ENCODE peak calls at places on chromosome 13, in six cellular contexts. One of them, this sample, is unnamed.

GRCh38 chr13:98976941-98977340 is 923 bp downstream of the DOCK9 start:
- DNase-seq in AG10803: peak
- DNase-seq in non-pigmented ciliary epithelial cell: no peak
- DNase-seq in M059J: no peak
- DNase-seq in activated naive CD8-positive, alpha-beta T cell treated with anti-CD3 and anti-CD28 coated beads, Interleukin-2, amount 50 U/mL, for 24 hours: no peak
- DNase-seq in EH: peak
- DNase-seq in this sample: no peak

GRCh38 chr13:30313307-30313706 is 6.0 kb upstream of the KATNAL1 start:
- DNase-seq in non-pigmented ciliary epithelial cell: no peak
- DNase-seq in AG10803: no peak
- DNase-seq in activated naive CD8-positive, alpha-beta T cell treated with anti-CD3 and anti-CD28 coated beads, Interleukin-2, amount 50 U/mL, for 24 hours: no peak
- DNase-seq in M059J: no peak
- DNase-seq in EH: no peak
- DNase-seq in this sample: no peak

GRCh38 chr13:73325351-73326214 is 266.8 kb downstream of the KLF5 start:
- DNase-seq in non-pigmented ciliary epithelial cell: no peak
- DNase-seq in AG10803: no peak
- DNase-seq in activated naive CD8-positive, alpha-beta T cell treated with anti-CD3 and anti-CD28 coated beads, Interleukin-2, amount 50 U/mL, for 24 hours: no peak
- DNase-seq in EH: peak
- DNase-seq in M059J: no peak
- DNase-seq in this sample: no peak

GRCh38 chr13:61950828-61951227 is 535.2 kb upstream of the PCDH20 start:
- DNase-seq in non-pigmented ciliary epithelial cell: no peak
- DNase-seq in EH: no peak
- DNase-seq in activated naive CD8-positive, alpha-beta T cell treated with anti-CD3 and anti-CD28 coated beads, Interleukin-2, amount 50 U/mL, for 24 hours: no peak
- DNase-seq in AG10803: no peak
- DNase-seq in M059J: no peak
- DNase-seq in this sample: no peak

GRCh38 chr13:112448621-112449544 is 72.7 kb downstream of the SPACA7 start:
- DNase-seq in M059J: no peak
- DNase-seq in AG10803: no peak
- DNase-seq in EH: no peak
- DNase-seq in non-pigmented ciliary epithelial cell: no peak
- DNase-seq in activated naive CD8-positive, alpha-beta T cell treated with anti-CD3 and anti-CD28 coated beads, Interleukin-2, amount 50 U/mL, for 24 hours: no peak
- DNase-seq in this sample: no peak

GRCh38 chr13:111968611-111969010 is 98.3 kb upstream of the SOX1 start:
- DNase-seq in activated naive CD8-positive, alpha-beta T cell treated with anti-CD3 and anti-CD28 coated beads, Interleukin-2, amount 50 U/mL, for 24 hours: no peak
- DNase-seq in AG10803: no peak
- DNase-seq in EH: no peak
- DNase-seq in M059J: no peak
- DNase-seq in non-pigmented ciliary epithelial cell: no peak
- DNase-seq in this sample: no peak

GRCh38 chr13:113906566-113906965 is 42.7 kb upstream of the GAS6 start:
- DNase-seq in AG10803: no peak
- DNase-seq in activated naive CD8-positive, alpha-beta T cell treated with anti-CD3 and anti-CD28 coated beads, Interleukin-2, amount 50 U/mL, for 24 hours: no peak
- DNase-seq in M059J: peak
- DNase-seq in EH: no peak
- DNase-seq in non-pigmented ciliary epithelial cell: no peak
- DNase-seq in this sample: peak

GRCh38 chr13:26896986-26897668 is 136.5 kb upstream of the GPR12 start:
- DNase-seq in M059J: no peak
- DNase-seq in activated naive CD8-positive, alpha-beta T cell treated with anti-CD3 and anti-CD28 coated beads, Interleukin-2, amount 50 U/mL, for 24 hours: no peak
- DNase-seq in non-pigmented ciliary epithelial cell: no peak
- DNase-seq in EH: no peak
- DNase-seq in AG10803: no peak
- DNase-seq in this sample: no peak

GRCh38 chr13:44795176-44795575 is 194.1 kb downstream of the NUFIP1 start:
- DNase-seq in non-pigmented ciliary epithelial cell: no peak
- DNase-seq in M059J: no peak
- DNase-seq in AG10803: no peak
- DNase-seq in activated naive CD8-positive, alpha-beta T cell treated with anti-CD3 and anti-CD28 coated beads, Interleukin-2, amount 50 U/mL, for 24 hours: no peak
- DNase-seq in EH: no peak
- DNase-seq in this sample: no peak

GRCh38 chr13:67726979-67727378 is 496.8 kb upstream of the PCDH9 start:
- DNase-seq in non-pigmented ciliary epithelial cell: no peak
- DNase-seq in AG10803: no peak
- DNase-seq in M059J: no peak
- DNase-seq in activated naive CD8-positive, alpha-beta T cell treated with anti-CD3 and anti-CD28 coated beads, Interleukin-2, amount 50 U/mL, for 24 hours: no peak
- DNase-seq in EH: no peak
- DNase-seq in this sample: no peak

GRCh38 chr13:91248249-91248648 is 99.2 kb upstream of the MIR17HG start:
- DNase-seq in non-pigmented ciliary epithelial cell: no peak
- DNase-seq in AG10803: no peak
- DNase-seq in activated naive CD8-positive, alpha-beta T cell treated with anti-CD3 and anti-CD28 coated beads, Interleukin-2, amount 50 U/mL, for 24 hours: no peak
- DNase-seq in M059J: no peak
- DNase-seq in EH: no peak
- DNase-seq in this sample: no peak

GRCh38 chr13:98950705-98951104 is 27.2 kb downstream of the DOCK9 start:
- DNase-seq in EH: no peak
- DNase-seq in non-pigmented ciliary epithelial cell: no peak
- DNase-seq in activated naive CD8-positive, alpha-beta T cell treated with anti-CD3 and anti-CD28 coated beads, Interleukin-2, amount 50 U/mL, for 24 hours: no peak
- DNase-seq in AG10803: no peak
- DNase-seq in M059J: no peak
- DNase-seq in this sample: no peak

GRCh38 chr13:106173346-106173745 is 362.1 kb downstream of the EFNB2 start:
- DNase-seq in EH: no peak
- DNase-seq in AG10803: no peak
- DNase-seq in non-pigmented ciliary epithelial cell: no peak
- DNase-seq in activated naive CD8-positive, alpha-beta T cell treated with anti-CD3 and anti-CD28 coated beads, Interleukin-2, amount 50 U/mL, for 24 hours: no peak
- DNase-seq in M059J: peak
- DNase-seq in this sample: no peak

GRCh38 chr13:33213797-33214196 is 71.8 kb downstream of the STARD13 start:
- DNase-seq in non-pigmented ciliary epithelial cell: no peak
- DNase-seq in activated naive CD8-positive, alpha-beta T cell treated with anti-CD3 and anti-CD28 coated beads, Interleukin-2, amount 50 U/mL, for 24 hours: no peak
- DNase-seq in M059J: no peak
- DNase-seq in AG10803: no peak
- DNase-seq in EH: no peak
- DNase-seq in this sample: no peak

GRCh38 chr13:40688781-40689180 is 22.3 kb upstream of the FOXO1 start:
- DNase-seq in AG10803: no peak
- DNase-seq in activated naive CD8-positive, alpha-beta T cell treated with anti-CD3 and anti-CD28 coated beads, Interleukin-2, amount 50 U/mL, for 24 hours: no peak
- DNase-seq in M059J: no peak
- DNase-seq in non-pigmented ciliary epithelial cell: no peak
- DNase-seq in EH: no peak
- DNase-seq in this sample: no peak

GRCh38 chr13:44303681-44304432 is 69.8 kb upstream of the SERP2 start:
- DNase-seq in activated naive CD8-positive, alpha-beta T cell treated with anti-CD3 and anti-CD28 coated beads, Interleukin-2, amount 50 U/mL, for 24 hours: no peak
- DNase-seq in non-pigmented ciliary epithelial cell: no peak
- DNase-seq in AG10803: no peak
- DNase-seq in M059J: no peak
- DNase-seq in EH: no peak
- DNase-seq in this sample: no peak

GRCh38 chr13:99265162-99265822 is 7.1 kb upstream of the GPR18 start:
- DNase-seq in non-pigmented ciliary epithelial cell: no peak
- DNase-seq in activated naive CD8-positive, alpha-beta T cell treated with anti-CD3 and anti-CD28 coated beads, Interleukin-2, amount 50 U/mL, for 24 hours: no peak
- DNase-seq in EH: no peak
- DNase-seq in AG10803: no peak
- DNase-seq in M059J: no peak
- DNase-seq in this sample: no peak

GRCh38 chr13:25911020-25911419 is 140.8 kb downstream of the SHISA2 start:
- DNase-seq in EH: no peak
- DNase-seq in M059J: no peak
- DNase-seq in non-pigmented ciliary epithelial cell: no peak
- DNase-seq in AG10803: no peak
- DNase-seq in activated naive CD8-positive, alpha-beta T cell treated with anti-CD3 and anti-CD28 coated beads, Interleukin-2, amount 50 U/mL, for 24 hours: no peak
- DNase-seq in this sample: no peak

GRCh38 chr13:108269601-108270328 is at the start of gene TNFSF13B:
- DNase-seq in AG10803: peak
- DNase-seq in M059J: peak
- DNase-seq in activated naive CD8-positive, alpha-beta T cell treated with anti-CD3 and anti-CD28 coated beads, Interleukin-2, amount 50 U/mL, for 24 hours: peak
- DNase-seq in EH: peak
- DNase-seq in non-pigmented ciliary epithelial cell: no peak
- DNase-seq in this sample: peak

GRCh38 chr13:50080158-50080855 is 65.1 kb downstream of the KCNRG start:
- DNase-seq in non-pigmented ciliary epithelial cell: no peak
- DNase-seq in AG10803: peak
- DNase-seq in activated naive CD8-positive, alpha-beta T cell treated with anti-CD3 and anti-CD28 coated beads, Interleukin-2, amount 50 U/mL, for 24 hours: peak
- DNase-seq in EH: peak
- DNase-seq in M059J: peak
- DNase-seq in this sample: no peak

GRCh38 chr13:61084983-61085382 is 330.7 kb downstream of the PCDH20 start:
- DNase-seq in AG10803: peak
- DNase-seq in activated naive CD8-positive, alpha-beta T cell treated with anti-CD3 and anti-CD28 coated beads, Interleukin-2, amount 50 U/mL, for 24 hours: no peak
- DNase-seq in M059J: peak
- DNase-seq in EH: no peak
- DNase-seq in non-pigmented ciliary epithelial cell: peak
- DNase-seq in this sample: no peak

GRCh38 chr13:111403266-111403665 is 82.8 kb downstream of the TEX29 start:
- DNase-seq in EH: no peak
- DNase-seq in AG10803: no peak
- DNase-seq in activated naive CD8-positive, alpha-beta T cell treated with anti-CD3 and anti-CD28 coated beads, Interleukin-2, amount 50 U/mL, for 24 hours: no peak
- DNase-seq in M059J: no peak
- DNase-seq in non-pigmented ciliary epithelial cell: no peak
- DNase-seq in this sample: no peak